ENCODE peak calls at places on chromosomes 2 and 18, in five cellular contexts. One of them, this sample, is unnamed.

GRCh38 chr18:28766027-28766426 is 589.1 kb upstream of the CDH2 start:
- DNase-seq in hepatocyte: no peak
- DNase-seq in HCT116: no peak
- DNase-seq in endothelial cell of umbilical vein: no peak
- DNase-seq in K562: no peak
- DNase-seq in this sample: no peak

GRCh38 chr2:112629224-112629623 is 16.5 kb upstream of the SLC20A1 start:
- DNase-seq in endothelial cell of umbilical vein: no peak
- DNase-seq in HCT116: no peak
- DNase-seq in K562: no peak
- DNase-seq in hepatocyte: no peak
- DNase-seq in this sample: no peak

GRCh38 chr2:20419752-20420151 is 27.1 kb upstream of the RHOB start:
- DNase-seq in K562: no peak
- DNase-seq in endothelial cell of umbilical vein: no peak
- DNase-seq in HCT116: no peak
- DNase-seq in hepatocyte: no peak
- DNase-seq in this sample: no peak

GRCh38 chr2:234670052-234670451 is 173.2 kb upstream of the ARL4C start:
- DNase-seq in hepatocyte: no peak
- DNase-seq in HCT116: no peak
- DNase-seq in endothelial cell of umbilical vein: peak; percentile 39
- DNase-seq in K562: no peak
- DNase-seq in this sample: peak; percentile 56

GRCh38 chr2:146444085-146444484 is 1400.7 kb upstream of the ACVR2A start:
- DNase-seq in HCT116: no peak
- DNase-seq in K562: no peak
- DNase-seq in endothelial cell of umbilical vein: no peak
- DNase-seq in hepatocyte: no peak
- DNase-seq in this sample: no peak

GRCh38 chr2:214960677-214961076 is 151.2 kb upstream of the BARD1 start:
- DNase-seq in hepatocyte: no peak
- DNase-seq in endothelial cell of umbilical vein: no peak
- DNase-seq in HCT116: no peak
- DNase-seq in K562: no peak
- DNase-seq in this sample: no peak

GRCh38 chr2:161570424-161571050 is 53.7 kb upstream of the SLC4A10 start:
- DNase-seq in HCT116: no peak
- DNase-seq in endothelial cell of umbilical vein: no peak
- DNase-seq in hepatocyte: no peak
- DNase-seq in K562: no peak
- DNase-seq in this sample: no peak

GRCh38 chr2:10810175-10811161 is 2.1 kb downstream of the PDIA6 start:
- DNase-seq in HCT116: no peak
- DNase-seq in hepatocyte: no peak
- DNase-seq in K562: no peak
- DNase-seq in endothelial cell of umbilical vein: peak; percentile 22
- DNase-seq in this sample: no peak

GRCh38 chr2:11343626-11344341 is 652 bp downstream of the ROCK2 start:
- DNase-seq in HCT116: no peak
- DNase-seq in endothelial cell of umbilical vein: peak; percentile 42
- DNase-seq in K562: peak; percentile 46
- DNase-seq in hepatocyte: peak; percentile 63
- DNase-seq in this sample: no peak

GRCh38 chr2:238100049-238100820 is at the start of gene ESPNL:
- DNase-seq in K562: peak; percentile 33
- DNase-seq in endothelial cell of umbilical vein: no peak
- DNase-seq in HCT116: no peak
- DNase-seq in hepatocyte: no peak
- DNase-seq in this sample: no peak

GRCh38 chr2:59083075-59083792 is 842.1 kb upstream of the FANCL start:
- DNase-seq in HCT116: no peak
- DNase-seq in endothelial cell of umbilical vein: no peak
- DNase-seq in hepatocyte: no peak
- DNase-seq in K562: no peak
- DNase-seq in this sample: no peak
- TF ChIP-seq CTCF in HCT116: no peak
- TF ChIP-seq CTCF in endothelial cell of umbilical vein: no peak
- TF ChIP-seq CTCF in hepatocyte: no peak
- TF ChIP-seq CTCF in K562: no peak
- TF ChIP-seq CTCF in this sample: no peak

DNA sequence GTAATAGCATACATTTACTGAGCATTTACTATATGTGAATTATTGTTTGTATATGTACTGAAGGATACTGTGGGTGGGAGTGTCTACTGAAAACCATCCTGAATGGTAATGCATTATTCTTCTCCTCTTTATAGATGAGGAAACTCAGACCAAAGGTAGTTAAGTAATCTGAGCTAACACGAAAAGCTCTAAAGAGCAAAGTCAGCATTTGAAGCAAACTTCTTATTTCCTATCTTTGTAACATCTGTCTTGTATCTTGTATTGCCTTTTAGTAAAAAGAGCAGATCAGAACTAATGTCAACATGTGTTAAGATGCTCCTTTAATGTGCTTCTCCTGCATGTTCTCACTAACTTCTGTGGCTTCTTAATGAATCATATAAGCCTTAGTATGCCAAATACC is 382.8 kb upstream of the NXPH2 start:
- DNase-seq in K562: no peak
- DNase-seq in endothelial cell of umbilical vein: no peak
- DNase-seq in HCT116: no peak
- DNase-seq in hepatocyte: no peak
- DNase-seq in this sample: no peak
- H3K4me2 ChIP-seq in K562: no peak overlapping the region
- H3K4me2 ChIP-seq in endothelial cell of umbilical vein: no peak overlapping the region
- H3K4me2 ChIP-seq in HCT116: no peak overlapping the region
- H3K4me2 ChIP-seq in hepatocyte: no peak overlapping the region
- H3K4me2 ChIP-seq in this sample: no peak overlapping the region

GRCh38 chr2:52964916-52965530 is 802.6 kb upstream of the CHAC2 start:
- DNase-seq in K562: no peak
- DNase-seq in hepatocyte: no peak
- DNase-seq in endothelial cell of umbilical vein: no peak
- DNase-seq in HCT116: no peak
- DNase-seq in this sample: no peak

GRCh38 chr2:52956766-52957165 is 810.8 kb upstream of the CHAC2 start:
- DNase-seq in K562: no peak
- DNase-seq in hepatocyte: no peak
- DNase-seq in endothelial cell of umbilical vein: no peak
- DNase-seq in HCT116: no peak
- DNase-seq in this sample: no peak

GRCh38 chr2:52956115-52956514 is 811.5 kb upstream of the CHAC2 start:
- DNase-seq in hepatocyte: no peak
- DNase-seq in HCT116: no peak
- DNase-seq in K562: no peak
- DNase-seq in endothelial cell of umbilical vein: no peak
- DNase-seq in this sample: no peak

GRCh38 chr2:52959801-52960200 is 807.8 kb upstream of the CHAC2 start:
- DNase-seq in endothelial cell of umbilical vein: no peak
- DNase-seq in hepatocyte: no peak
- DNase-seq in HCT116: no peak
- DNase-seq in K562: no peak
- DNase-seq in this sample: no peak

DNA sequence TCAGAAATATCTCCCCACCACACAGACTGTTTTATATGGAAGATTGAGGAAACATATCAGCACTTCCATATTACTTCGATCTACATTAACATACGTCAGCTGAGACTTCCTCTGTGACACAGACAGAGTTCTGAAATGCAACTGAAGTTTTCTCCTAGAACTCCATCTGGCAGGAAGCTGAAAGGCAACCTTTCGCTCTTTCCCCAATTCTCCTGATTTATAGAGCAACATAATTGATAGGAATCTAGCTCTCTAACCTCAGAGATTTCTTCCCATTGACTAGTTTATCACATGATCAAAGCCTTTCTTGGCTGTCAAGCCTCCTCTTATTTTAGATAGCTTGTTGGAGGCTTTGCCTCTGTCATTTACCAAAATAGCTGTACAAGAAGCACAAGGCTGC is 806.7 kb upstream of the CHAC2 start:
- DNase-seq in K562: no peak
- DNase-seq in hepatocyte: no peak
- DNase-seq in endothelial cell of umbilical vein: no peak
- DNase-seq in HCT116: no peak
- DNase-seq in this sample: no peak
- H2AFZ ChIP-seq in K562: no peak overlapping the region
- H2AFZ ChIP-seq in hepatocyte: no peak overlapping the region
- H2AFZ ChIP-seq in endothelial cell of umbilical vein: no peak overlapping the region
- H2AFZ ChIP-seq in HCT116: no peak overlapping the region
- H2AFZ ChIP-seq in this sample: no peak overlapping the region

DNA sequence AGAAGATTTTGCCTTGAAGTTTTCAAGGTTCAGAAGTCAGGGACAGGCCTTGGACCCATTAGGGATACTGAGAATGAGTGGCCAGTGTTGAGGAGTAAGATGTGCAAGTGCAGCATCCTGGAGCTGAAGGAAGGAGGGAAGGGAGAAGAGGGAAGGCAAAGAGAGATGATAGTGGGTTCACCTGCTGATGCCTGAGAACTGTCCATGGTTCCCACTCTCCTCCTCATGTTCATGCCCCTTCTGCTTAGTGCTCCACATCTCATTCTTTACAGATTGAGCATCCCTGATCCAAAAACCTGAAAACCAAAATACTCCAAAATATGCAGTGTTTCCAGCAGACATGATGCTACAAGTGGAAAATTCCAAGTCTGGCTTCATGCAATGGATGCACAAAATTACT is 137.8 kb downstream of the CCDC102B start:
- DNase-seq in hepatocyte: no peak
- DNase-seq in endothelial cell of umbilical vein: no peak
- DNase-seq in HCT116: no peak
- DNase-seq in K562: no peak
- DNase-seq in this sample: no peak
- TF ChIP-seq CTCF in hepatocyte: no peak
- TF ChIP-seq CTCF in endothelial cell of umbilical vein: no peak
- TF ChIP-seq CTCF in HCT116: no peak
- TF ChIP-seq CTCF in K562: no peak
- TF ChIP-seq CTCF in this sample: no peak

DNA sequence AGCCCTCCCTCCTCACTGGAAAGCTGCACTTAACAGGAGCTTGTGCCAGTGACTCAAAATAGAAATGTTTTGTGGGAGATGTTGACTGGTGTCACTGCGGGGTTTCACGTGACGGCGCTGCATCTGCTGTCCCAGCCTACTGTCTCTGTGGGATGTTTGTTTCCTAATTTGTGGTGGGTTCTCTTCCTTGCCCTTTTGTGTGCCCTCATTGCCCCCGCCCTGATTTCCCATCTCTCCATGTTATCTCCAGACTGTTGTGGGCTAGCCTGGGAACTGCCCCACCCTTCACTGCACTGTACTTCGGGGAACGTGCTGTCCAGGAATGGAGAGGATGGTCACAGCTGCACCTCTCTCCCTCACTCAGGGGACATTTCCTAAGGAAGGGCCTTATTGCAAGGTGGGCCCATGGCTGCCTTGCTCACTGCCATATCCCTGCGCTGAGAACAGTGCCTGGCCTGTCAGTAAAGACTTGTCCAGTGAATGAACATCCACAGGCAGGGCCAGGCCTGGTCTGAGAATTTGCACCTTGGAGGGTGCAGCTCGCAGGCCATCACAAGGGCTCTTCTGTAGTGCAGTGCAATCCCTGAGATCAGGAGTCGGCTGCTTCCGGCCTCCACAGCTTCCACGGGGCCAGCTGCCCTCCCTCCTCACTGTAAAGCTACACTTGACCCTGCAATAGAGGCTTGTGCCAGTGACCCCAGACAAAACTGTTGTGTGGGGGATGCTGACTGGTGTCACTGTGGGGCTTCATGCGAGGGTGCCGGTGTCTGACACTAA is 18.1 kb downstream of the ZAP70 start:
- DNase-seq in endothelial cell of umbilical vein: no peak
- DNase-seq in hepatocyte: no peak
- DNase-seq in HCT116: no peak
- DNase-seq in K562: no peak
- DNase-seq in this sample: no peak
- H3K4me2 ChIP-seq in endothelial cell of umbilical vein: no peak overlapping the region
- H3K4me2 ChIP-seq in hepatocyte: no peak overlapping the region
- H3K4me2 ChIP-seq in HCT116: no peak overlapping the region
- H3K4me2 ChIP-seq in K562: no peak overlapping the region
- H3K4me2 ChIP-seq in this sample: no peak overlapping the region

GRCh38 chr2:120735750-120736170 is at the start of gene GLI2:
- DNase-seq in endothelial cell of umbilical vein: peak; percentile 63
- DNase-seq in HCT116: peak; percentile 65
- DNase-seq in hepatocyte: peak; percentile 92
- DNase-seq in K562: peak; percentile 63
- DNase-seq in this sample: no peak
- H2AFZ ChIP-seq in endothelial cell of umbilical vein: peak within 1 kb of the TSS; percentile 21
- H2AFZ ChIP-seq in HCT116: peak within 1 kb of the TSS; percentile 71
- H2AFZ ChIP-seq in hepatocyte: peak within 1 kb of the TSS; percentile 47
- H2AFZ ChIP-seq in K562: no peak within 1 kb of the TSS
- H2AFZ ChIP-seq in this sample: peak within 1 kb of the TSS; percentile 62

GRCh38 chr2:60823694-60824305 is 57.6 kb upstream of the REL start:
- DNase-seq in HCT116: no peak
- DNase-seq in endothelial cell of umbilical vein: no peak
- DNase-seq in K562: no peak
- DNase-seq in hepatocyte: no peak
- DNase-seq in this sample: no peak
- TF ChIP-seq CTCF in HCT116: no peak
- TF ChIP-seq CTCF in endothelial cell of umbilical vein: no peak
- TF ChIP-seq CTCF in K562: peak; percentile 14
- TF ChIP-seq CTCF in hepatocyte: no peak
- TF ChIP-seq CTCF in this sample: no peak

GRCh38 chr18:57802869-57803118 is 321 bp downstream of the ATP8B1 start:
- DNase-seq in endothelial cell of umbilical vein: no peak
- DNase-seq in K562: no peak
- DNase-seq in hepatocyte: no peak
- DNase-seq in HCT116: no peak
- DNase-seq in this sample: no peak
- H3K4me2 ChIP-seq in endothelial cell of umbilical vein: peak overlapping the region; percentile 89
- H3K4me2 ChIP-seq in K562: no peak overlapping the region
- H3K4me2 ChIP-seq in hepatocyte: peak overlapping the region; percentile 84
- H3K4me2 ChIP-seq in HCT116: peak overlapping the region; percentile 97
- H3K4me2 ChIP-seq in this sample: peak overlapping the region; percentile 89

GRCh38 chr18:55337153-55337552 is 250.8 kb downstream of the TCF4 start:
- DNase-seq in K562: no peak
- DNase-seq in HCT116: no peak
- DNase-seq in endothelial cell of umbilical vein: no peak
- DNase-seq in hepatocyte: no peak
- DNase-seq in this sample: no peak
- H2AFZ ChIP-seq in K562: no peak overlapping the region
- H2AFZ ChIP-seq in HCT116: no peak overlapping the region
- H2AFZ ChIP-seq in endothelial cell of umbilical vein: no peak overlapping the region
- H2AFZ ChIP-seq in hepatocyte: no peak overlapping the region
- H2AFZ ChIP-seq in this sample: no peak overlapping the region

This sample was measured in keratinocyte.